ENCODE peak calls at places on chromosomes 12 and 14, in eight cellular contexts. One of them, this sample, is unnamed.

GRCh38 chr14:103563089-103563620 is 395 bp downstream of the COA8 start:
- DNase-seq in substantia nigra: no peak
- DNase-seq in left ventricle myocardium inferior: no peak
- DNase-seq in heart right ventricle: no peak
- DNase-seq in OCI-LY7: no peak
- DNase-seq in thoracic aorta: no peak
- DNase-seq in GM23248: no peak
- DNase-seq in right atrium auricular region: no peak
- DNase-seq in this sample: no peak

GRCh38 chr14:70882771-70883492 is 24.3 kb upstream of the PCNX1 start:
- DNase-seq in substantia nigra: no peak
- DNase-seq in left ventricle myocardium inferior: no peak
- DNase-seq in heart right ventricle: peak; percentile 20
- DNase-seq in OCI-LY7: no peak
- DNase-seq in thoracic aorta: no peak
- DNase-seq in GM23248: peak; percentile 81
- DNase-seq in right atrium auricular region: no peak
- DNase-seq in this sample: no peak

GRCh38 chr12:91964501-91964900 is 181.1 kb downstream of the BTG1 start:
- DNase-seq in substantia nigra: no peak
- DNase-seq in left ventricle myocardium inferior: no peak
- DNase-seq in heart right ventricle: no peak
- DNase-seq in OCI-LY7: no peak
- DNase-seq in thoracic aorta: no peak
- DNase-seq in GM23248: no peak
- DNase-seq in right atrium auricular region: no peak
- DNase-seq in this sample: no peak

GRCh38 chr14:47675489-47676300 is at the start of gene MDGA2:
- DNase-seq in substantia nigra: peak; percentile 55
- DNase-seq in left ventricle myocardium inferior: no peak
- DNase-seq in heart right ventricle: no peak
- DNase-seq in OCI-LY7: no peak
- DNase-seq in thoracic aorta: no peak
- DNase-seq in GM23248: peak; percentile 29
- DNase-seq in right atrium auricular region: no peak
- DNase-seq in this sample: peak; percentile 67

GRCh38 chr14:94334837-94335236 is 11.7 kb upstream of the SERPINA6 start:
- DNase-seq in substantia nigra: no peak
- DNase-seq in left ventricle myocardium inferior: no peak
- DNase-seq in heart right ventricle: no peak
- DNase-seq in OCI-LY7: no peak
- DNase-seq in thoracic aorta: no peak
- DNase-seq in GM23248: no peak
- DNase-seq in right atrium auricular region: no peak
- DNase-seq in this sample: no peak

GRCh38 chr12:18363321-18363720 is 102.0 kb downstream of the PIK3C2G start:
- DNase-seq in substantia nigra: no peak
- DNase-seq in left ventricle myocardium inferior: no peak
- DNase-seq in heart right ventricle: no peak
- DNase-seq in OCI-LY7: no peak
- DNase-seq in thoracic aorta: no peak
- DNase-seq in GM23248: no peak
- DNase-seq in right atrium auricular region: no peak
- DNase-seq in this sample: no peak

GRCh38 chr12:52813885-52814709 is at the start of gene KRT4:
- DNase-seq in substantia nigra: no peak
- DNase-seq in left ventricle myocardium inferior: no peak
- DNase-seq in heart right ventricle: no peak
- DNase-seq in OCI-LY7: no peak
- DNase-seq in thoracic aorta: no peak
- DNase-seq in GM23248: peak; percentile 22
- DNase-seq in right atrium auricular region: no peak
- DNase-seq in this sample: no peak

GRCh38 chr12:24418157-24418556 is 468.7 kb upstream of the SOX5 start:
- DNase-seq in substantia nigra: no peak
- DNase-seq in left ventricle myocardium inferior: no peak
- DNase-seq in heart right ventricle: no peak
- DNase-seq in OCI-LY7: no peak
- DNase-seq in thoracic aorta: no peak
- DNase-seq in GM23248: no peak
- DNase-seq in right atrium auricular region: no peak
- DNase-seq in this sample: no peak

GRCh38 chr12:121581681-121582439 is 1.0 kb upstream of the KDM2B start:
- DNase-seq in substantia nigra: peak; percentile 24
- DNase-seq in left ventricle myocardium inferior: peak; percentile 23
- DNase-seq in heart right ventricle: no peak
- DNase-seq in OCI-LY7: peak; percentile 46
- DNase-seq in thoracic aorta: no peak
- DNase-seq in GM23248: peak; percentile 87
- DNase-seq in right atrium auricular region: no peak
- DNase-seq in this sample: no peak

GRCh38 chr12:1592444-1593231 is 1.7 kb downstream of the FBXL14 start:
- DNase-seq in substantia nigra: peak; percentile 39
- DNase-seq in left ventricle myocardium inferior: no peak
- DNase-seq in heart right ventricle: peak; percentile 59
- DNase-seq in OCI-LY7: peak; percentile 77
- DNase-seq in thoracic aorta: no peak
- DNase-seq in GM23248: peak; percentile 88
- DNase-seq in right atrium auricular region: no peak
- DNase-seq in this sample: peak; percentile 46

GRCh38 chr14:51139221-51139681 is 44.3 kb upstream of the TRIM9 start:
- DNase-seq in substantia nigra: no peak
- DNase-seq in left ventricle myocardium inferior: no peak
- DNase-seq in heart right ventricle: no peak
- DNase-seq in OCI-LY7: no peak
- DNase-seq in thoracic aorta: no peak
- DNase-seq in GM23248: no peak
- DNase-seq in right atrium auricular region: no peak
- DNase-seq in this sample: peak; percentile 1

GRCh38 chr14:20624495-20625070 is 16.9 kb downstream of the OR6S1 start:
- DNase-seq in substantia nigra: peak; percentile 7
- DNase-seq in left ventricle myocardium inferior: peak; percentile 46
- DNase-seq in heart right ventricle: peak; percentile 32
- DNase-seq in OCI-LY7: no peak
- DNase-seq in thoracic aorta: no peak
- DNase-seq in GM23248: peak; percentile 89
- DNase-seq in right atrium auricular region: peak; percentile 73
- DNase-seq in this sample: no peak

GRCh38 chr12:121167232-121167820 is 34.6 kb downstream of the P2RX7 start:
- DNase-seq in substantia nigra: no peak
- DNase-seq in left ventricle myocardium inferior: no peak
- DNase-seq in heart right ventricle: no peak
- DNase-seq in OCI-LY7: no peak
- DNase-seq in thoracic aorta: no peak
- DNase-seq in GM23248: peak; percentile 30
- DNase-seq in right atrium auricular region: no peak
- DNase-seq in this sample: no peak

GRCh38 chr12:104793280-104793679 is 164.8 kb downstream of the SLC41A2 start:
- DNase-seq in substantia nigra: no peak
- DNase-seq in left ventricle myocardium inferior: no peak
- DNase-seq in heart right ventricle: no peak
- DNase-seq in OCI-LY7: no peak
- DNase-seq in thoracic aorta: no peak
- DNase-seq in GM23248: peak; percentile 92
- DNase-seq in right atrium auricular region: no peak
- DNase-seq in this sample: no peak

GRCh38 chr12:114777052-114777451 is 93.1 kb upstream of the TBX3 start:
- DNase-seq in substantia nigra: no peak
- DNase-seq in left ventricle myocardium inferior: no peak
- DNase-seq in heart right ventricle: no peak
- DNase-seq in OCI-LY7: no peak
- DNase-seq in thoracic aorta: no peak
- DNase-seq in GM23248: peak; percentile 60
- DNase-seq in right atrium auricular region: no peak
- DNase-seq in this sample: no peak

GRCh38 chr12:49652921-49653520 is 29.7 kb downstream of the PRPF40B start:
- DNase-seq in substantia nigra: no peak
- DNase-seq in left ventricle myocardium inferior: no peak
- DNase-seq in heart right ventricle: no peak
- DNase-seq in OCI-LY7: no peak
- DNase-seq in thoracic aorta: no peak
- DNase-seq in GM23248: peak; percentile 12
- DNase-seq in right atrium auricular region: no peak
- DNase-seq in this sample: no peak

GRCh38 chr14:59321184-59321952 is 132.9 kb downstream of the DAAM1 start:
- DNase-seq in substantia nigra: no peak
- DNase-seq in left ventricle myocardium inferior: no peak
- DNase-seq in heart right ventricle: no peak
- DNase-seq in OCI-LY7: no peak
- DNase-seq in thoracic aorta: no peak
- DNase-seq in GM23248: peak; percentile 69
- DNase-seq in right atrium auricular region: no peak
- DNase-seq in this sample: no peak

GRCh38 chr12:68686595-68687521 is at the start of gene NUP107:
- DNase-seq in substantia nigra: peak; percentile 95
- DNase-seq in left ventricle myocardium inferior: peak; percentile 99
- DNase-seq in heart right ventricle: peak; percentile 98
- DNase-seq in OCI-LY7: peak; percentile 99
- DNase-seq in thoracic aorta: peak; percentile 98
- DNase-seq in GM23248: peak; percentile 99
- DNase-seq in right atrium auricular region: peak; percentile 99
- DNase-seq in this sample: peak; percentile 85

GRCh38 chr14:68946423-68946822 is 32.7 kb downstream of the ACTN1 start:
- DNase-seq in substantia nigra: no peak
- DNase-seq in left ventricle myocardium inferior: no peak
- DNase-seq in heart right ventricle: no peak
- DNase-seq in OCI-LY7: no peak
- DNase-seq in thoracic aorta: no peak
- DNase-seq in GM23248: no peak
- DNase-seq in right atrium auricular region: no peak
- DNase-seq in this sample: no peak

GRCh38 chr12:64883264-64884163 is 59.1 kb downstream of the TBC1D30 start:
- DNase-seq in substantia nigra: no peak
- DNase-seq in left ventricle myocardium inferior: no peak
- DNase-seq in heart right ventricle: no peak
- DNase-seq in OCI-LY7: no peak
- DNase-seq in thoracic aorta: no peak
- DNase-seq in GM23248: no peak
- DNase-seq in right atrium auricular region: no peak
- DNase-seq in this sample: no peak

GRCh38 chr12:95838125-95838524 is 20.6 kb upstream of the SNRPF start:
- DNase-seq in substantia nigra: no peak
- DNase-seq in left ventricle myocardium inferior: no peak
- DNase-seq in heart right ventricle: no peak
- DNase-seq in OCI-LY7: no peak
- DNase-seq in thoracic aorta: no peak
- DNase-seq in GM23248: peak; percentile 61
- DNase-seq in right atrium auricular region: no peak
- DNase-seq in this sample: no peak

DNA sequence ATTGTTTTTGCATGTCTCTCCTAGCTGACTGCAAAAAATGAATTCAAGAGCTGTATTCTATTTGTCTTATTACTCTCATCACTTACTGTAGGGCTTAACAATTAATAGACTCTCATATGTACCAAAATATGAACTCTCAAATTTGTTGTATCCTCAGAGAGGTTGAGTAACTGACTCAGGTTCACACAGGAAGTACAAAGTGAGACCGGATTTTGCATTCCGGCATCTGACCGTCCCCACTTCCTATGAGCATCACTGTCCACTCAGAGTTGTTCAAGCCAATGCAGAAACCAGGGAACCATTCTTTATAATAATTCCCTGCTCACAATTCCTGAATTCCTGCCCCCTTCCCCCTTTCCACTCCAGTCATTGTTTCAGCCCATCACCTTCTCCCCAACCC is 113.3 kb upstream of the AMIGO2 start:
- DNase-seq in substantia nigra: no peak
- DNase-seq in left ventricle myocardium inferior: no peak
- DNase-seq in heart right ventricle: no peak
- DNase-seq in OCI-LY7: no peak
- DNase-seq in thoracic aorta: no peak
- DNase-seq in GM23248: no peak
- DNase-seq in right atrium auricular region: no peak
- DNase-seq in this sample: no peak
- H3K27ac ChIP-seq in substantia nigra: no peak overlapping the region
- H3K27ac ChIP-seq in left ventricle myocardium inferior: no peak overlapping the region
- H3K27ac ChIP-seq in heart right ventricle: peak overlapping the region; percentile 46
- H3K27ac ChIP-seq in OCI-LY7: peak overlapping the region; percentile 20
- H3K27ac ChIP-seq in thoracic aorta: no peak overlapping the region
- H3K27ac ChIP-seq in GM23248: no peak overlapping the region
- H3K27ac ChIP-seq in right atrium auricular region: no peak overlapping the region
- H3K27ac ChIP-seq in this sample: no peak overlapping the region

GRCh38 chr14:67221248-67221981 is 19.8 kb upstream of the PALS1 start:
- DNase-seq in substantia nigra: no peak
- DNase-seq in left ventricle myocardium inferior: no peak
- DNase-seq in heart right ventricle: no peak
- DNase-seq in OCI-LY7: no peak
- DNase-seq in thoracic aorta: no peak
- DNase-seq in GM23248: peak; percentile 68
- DNase-seq in right atrium auricular region: no peak
- DNase-seq in this sample: no peak
- H3K27ac ChIP-seq in substantia nigra: no peak overlapping the region
- H3K27ac ChIP-seq in left ventricle myocardium inferior: no peak overlapping the region
- H3K27ac ChIP-seq in heart right ventricle: no peak overlapping the region
- H3K27ac ChIP-seq in OCI-LY7: no peak overlapping the region
- H3K27ac ChIP-seq in thoracic aorta: no peak overlapping the region
- H3K27ac ChIP-seq in GM23248: peak overlapping the region; percentile 1
- H3K27ac ChIP-seq in right atrium auricular region: no peak overlapping the region
- H3K27ac ChIP-seq in this sample: no peak overlapping the region

DNA sequence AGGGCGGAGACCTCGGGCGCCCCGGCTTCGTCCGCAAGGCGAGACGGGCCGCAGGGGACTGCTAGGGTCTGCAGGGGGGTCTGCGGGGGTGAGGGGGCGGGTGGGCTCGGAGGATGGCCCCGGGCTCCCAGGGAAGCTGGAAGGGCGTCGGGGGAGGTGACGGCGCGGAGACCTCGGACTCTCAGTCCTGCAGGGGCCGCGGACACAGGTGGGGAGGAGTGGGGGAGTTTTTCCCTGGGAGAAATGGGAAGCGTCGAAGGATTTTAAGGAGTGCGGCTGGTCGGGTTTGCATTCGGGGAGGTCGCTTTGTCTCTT is 25.9 kb downstream of the ZBTB42 start:
- DNase-seq in substantia nigra: no peak
- DNase-seq in left ventricle myocardium inferior: no peak
- DNase-seq in heart right ventricle: no peak
- DNase-seq in OCI-LY7: no peak
- DNase-seq in thoracic aorta: no peak
- DNase-seq in GM23248: no peak
- DNase-seq in right atrium auricular region: no peak
- DNase-seq in this sample: no peak
- H3K27ac ChIP-seq in substantia nigra: no peak overlapping the region
- H3K27ac ChIP-seq in left ventricle myocardium inferior: peak overlapping the region; percentile 44
- H3K27ac ChIP-seq in heart right ventricle: no peak overlapping the region
- H3K27ac ChIP-seq in OCI-LY7: no peak overlapping the region
- H3K27ac ChIP-seq in thoracic aorta: no peak overlapping the region
- H3K27ac ChIP-seq in GM23248: no peak overlapping the region
- H3K27ac ChIP-seq in right atrium auricular region: peak overlapping the region; percentile 41
- H3K27ac ChIP-seq in this sample: no peak overlapping the region

DNA sequence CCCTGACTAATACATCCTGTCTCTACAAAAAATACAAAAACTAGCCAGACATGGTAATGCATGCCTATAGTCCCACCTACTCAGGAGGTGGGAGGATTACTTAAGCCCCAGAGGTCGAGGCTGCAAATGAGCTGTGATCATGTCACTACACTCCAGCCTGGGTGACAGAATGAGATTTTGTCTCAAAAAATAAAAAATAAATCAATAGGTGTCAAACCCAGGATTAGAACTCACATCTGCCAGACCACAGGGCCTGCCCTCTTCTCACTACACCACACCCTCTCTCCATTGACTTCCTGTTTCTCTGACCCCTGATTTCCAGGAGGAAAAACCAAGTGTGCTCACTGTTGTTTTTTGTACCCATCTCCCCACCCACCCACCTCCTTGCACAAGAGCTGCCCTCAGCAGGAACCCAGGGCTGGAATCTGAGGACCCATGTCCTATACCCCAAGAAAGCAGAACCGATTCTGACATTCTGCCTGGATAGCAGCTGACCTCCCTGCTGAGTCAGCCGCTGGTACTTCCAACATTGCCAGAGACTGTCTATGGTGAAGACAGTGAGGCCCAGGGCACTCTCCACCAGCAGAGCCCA is 6.2 kb downstream of the CMKLR1 start:
- DNase-seq in substantia nigra: peak; percentile 57
- DNase-seq in left ventricle myocardium inferior: peak; percentile 51
- DNase-seq in heart right ventricle: peak; percentile 59
- DNase-seq in OCI-LY7: no peak
- DNase-seq in thoracic aorta: peak; percentile 36
- DNase-seq in GM23248: peak; percentile 89
- DNase-seq in right atrium auricular region: peak; percentile 77
- DNase-seq in this sample: no peak
- H3K27ac ChIP-seq in substantia nigra: no peak overlapping the region
- H3K27ac ChIP-seq in left ventricle myocardium inferior: peak overlapping the region; percentile 57
- H3K27ac ChIP-seq in heart right ventricle: peak overlapping the region; percentile 86
- H3K27ac ChIP-seq in OCI-LY7: no peak overlapping the region
- H3K27ac ChIP-seq in thoracic aorta: no peak overlapping the region
- H3K27ac ChIP-seq in GM23248: peak overlapping the region; percentile 60
- H3K27ac ChIP-seq in right atrium auricular region: peak overlapping the region; percentile 29
- H3K27ac ChIP-seq in this sample: peak overlapping the region; percentile 53

This sample was measured in caudate nucleus.